ENCODE peak calls at places on chromosomes 5 and 9, in nine cellular contexts. One of them, this sample, is unnamed.

GRCh38 chr5:116046261-116046660 is 14.0 kb downstream of the ARL14EPL start:
- DNase-seq in IMR-90: no peak
- DNase-seq in uterus: no peak
- DNase-seq in neuronal stem cell: no peak
- DNase-seq in esophagus squamous epithelium: no peak
- DNase-seq in sigmoid colon: no peak
- DNase-seq in pancreas: no peak
- DNase-seq in Panc1: no peak
- DNase-seq in ovary: no peak
- DNase-seq in this sample: no peak

GRCh38 chr5:180803181-180804128 is 849 bp upstream of the MGAT1 start:
- DNase-seq in IMR-90: no peak
- DNase-seq in uterus: peak; percentile 45
- DNase-seq in neuronal stem cell: peak; percentile 48
- DNase-seq in esophagus squamous epithelium: peak; percentile 76
- DNase-seq in sigmoid colon: peak; percentile 82
- DNase-seq in pancreas: no peak
- DNase-seq in Panc1: no peak
- DNase-seq in ovary: peak; percentile 54
- DNase-seq in this sample: peak; percentile 91

GRCh38 chr9:97362777-97363545 is 48.9 kb upstream of the TDRD7 start:
- DNase-seq in IMR-90: no peak
- DNase-seq in uterus: no peak
- DNase-seq in neuronal stem cell: no peak
- DNase-seq in esophagus squamous epithelium: no peak
- DNase-seq in sigmoid colon: no peak
- DNase-seq in pancreas: no peak
- DNase-seq in Panc1: no peak
- DNase-seq in ovary: no peak
- DNase-seq in this sample: no peak

GRCh38 chr5:139368613-139369012 is 14.5 kb downstream of the SLC23A1 start:
- DNase-seq in IMR-90: peak; percentile 29
- DNase-seq in uterus: no peak
- DNase-seq in neuronal stem cell: no peak
- DNase-seq in esophagus squamous epithelium: no peak
- DNase-seq in sigmoid colon: no peak
- DNase-seq in pancreas: no peak
- DNase-seq in Panc1: no peak
- DNase-seq in ovary: no peak
- DNase-seq in this sample: no peak

GRCh38 chr9:95508242-95508967 is 8.4 kb downstream of the PTCH1 start:
- DNase-seq in IMR-90: no peak
- DNase-seq in uterus: no peak
- DNase-seq in neuronal stem cell: no peak
- DNase-seq in esophagus squamous epithelium: no peak
- DNase-seq in sigmoid colon: no peak
- DNase-seq in pancreas: peak; percentile 35
- DNase-seq in Panc1: no peak
- DNase-seq in ovary: no peak
- DNase-seq in this sample: peak; percentile 73

GRCh38 chr9:36625006-36625600 is 52.4 kb downstream of the MELK start:
- DNase-seq in IMR-90: peak; percentile 90
- DNase-seq in uterus: no peak
- DNase-seq in neuronal stem cell: no peak
- DNase-seq in esophagus squamous epithelium: no peak
- DNase-seq in sigmoid colon: peak; percentile 74
- DNase-seq in pancreas: peak; percentile 80
- DNase-seq in Panc1: no peak
- DNase-seq in ovary: peak; percentile 80
- DNase-seq in this sample: no peak

GRCh38 chr5:71719092-71719964 is at the start of gene CARTPT:
- DNase-seq in IMR-90: peak; percentile 6
- DNase-seq in uterus: no peak
- DNase-seq in neuronal stem cell: peak; percentile 63
- DNase-seq in esophagus squamous epithelium: no peak
- DNase-seq in sigmoid colon: no peak
- DNase-seq in pancreas: no peak
- DNase-seq in Panc1: no peak
- DNase-seq in ovary: no peak
- DNase-seq in this sample: no peak

GRCh38 chr9:112790231-112790774 is 39.7 kb downstream of the SNX30 start:
- DNase-seq in IMR-90: no peak
- DNase-seq in uterus: no peak
- DNase-seq in neuronal stem cell: no peak
- DNase-seq in esophagus squamous epithelium: no peak
- DNase-seq in sigmoid colon: no peak
- DNase-seq in pancreas: no peak
- DNase-seq in Panc1: no peak
- DNase-seq in ovary: no peak
- DNase-seq in this sample: no peak

GRCh38 chr9:91884746-91885687 is 65.0 kb downstream of the ROR2 start:
- DNase-seq in IMR-90: peak; percentile 55
- DNase-seq in uterus: no peak
- DNase-seq in neuronal stem cell: peak; percentile 81
- DNase-seq in esophagus squamous epithelium: no peak
- DNase-seq in sigmoid colon: no peak
- DNase-seq in pancreas: no peak
- DNase-seq in Panc1: no peak
- DNase-seq in ovary: no peak
- DNase-seq in this sample: no peak

GRCh38 chr9:108022246-108022935 is 532.8 kb upstream of the KLF4 start:
- DNase-seq in IMR-90: no peak
- DNase-seq in uterus: no peak
- DNase-seq in neuronal stem cell: no peak
- DNase-seq in esophagus squamous epithelium: no peak
- DNase-seq in sigmoid colon: no peak
- DNase-seq in pancreas: no peak
- DNase-seq in Panc1: no peak
- DNase-seq in ovary: no peak
- DNase-seq in this sample: no peak

GRCh38 chr9:129656795-129657390 is 8.6 kb upstream of the PRRX2 start:
- DNase-seq in IMR-90: peak; percentile 85
- DNase-seq in uterus: no peak
- DNase-seq in neuronal stem cell: no peak
- DNase-seq in esophagus squamous epithelium: no peak
- DNase-seq in sigmoid colon: no peak
- DNase-seq in pancreas: no peak
- DNase-seq in Panc1: peak; percentile 53
- DNase-seq in ovary: no peak
- DNase-seq in this sample: no peak

GRCh38 chr5:163607256-163607655 is 101.8 kb downstream of the MAT2B start:
- DNase-seq in IMR-90: no peak
- DNase-seq in uterus: no peak
- DNase-seq in neuronal stem cell: no peak
- DNase-seq in esophagus squamous epithelium: no peak
- DNase-seq in sigmoid colon: no peak
- DNase-seq in pancreas: no peak
- DNase-seq in Panc1: no peak
- DNase-seq in ovary: no peak
- DNase-seq in this sample: no peak

GRCh38 chr5:180860273-180860886 is 696 bp downstream of the ZFP62 start:
- DNase-seq in IMR-90: no peak
- DNase-seq in uterus: no peak
- DNase-seq in neuronal stem cell: no peak
- DNase-seq in esophagus squamous epithelium: no peak
- DNase-seq in sigmoid colon: no peak
- DNase-seq in pancreas: no peak
- DNase-seq in Panc1: no peak
- DNase-seq in ovary: no peak
- DNase-seq in this sample: no peak

GRCh38 chr5:17808566-17808965 is 174.3 kb downstream of the TAF11L14 start:
- DNase-seq in IMR-90: no peak
- DNase-seq in uterus: no peak
- DNase-seq in neuronal stem cell: no peak
- DNase-seq in esophagus squamous epithelium: no peak
- DNase-seq in sigmoid colon: no peak
- DNase-seq in pancreas: no peak
- DNase-seq in Panc1: no peak
- DNase-seq in ovary: no peak
- DNase-seq in this sample: no peak

DNA sequence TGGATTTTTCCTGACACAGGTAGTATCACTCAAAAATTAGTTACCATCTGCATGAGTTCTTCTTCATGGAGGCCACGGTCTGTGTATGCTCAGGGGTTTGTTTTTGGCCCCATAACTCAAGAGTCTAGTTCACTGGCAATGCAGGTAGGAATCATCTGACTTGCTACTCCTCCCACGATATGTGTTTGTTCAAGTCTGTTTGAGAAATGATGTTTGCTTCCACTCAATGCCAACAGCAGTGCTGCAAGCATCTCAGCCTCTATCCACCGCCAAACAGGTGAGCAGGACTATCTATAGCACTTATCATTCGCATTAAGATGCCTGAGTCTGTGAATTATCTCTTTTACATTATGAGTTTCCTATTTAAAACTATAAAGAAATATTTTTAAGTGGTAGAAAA is 264.8 kb upstream of the PTGER4 start:
- DNase-seq in IMR-90: no peak
- DNase-seq in uterus: no peak
- DNase-seq in neuronal stem cell: no peak
- DNase-seq in esophagus squamous epithelium: no peak
- DNase-seq in sigmoid colon: no peak
- DNase-seq in pancreas: no peak
- DNase-seq in Panc1: no peak
- DNase-seq in ovary: no peak
- DNase-seq in this sample: no peak
- H3K4me3 ChIP-seq in IMR-90: no peak overlapping the region
- H3K4me3 ChIP-seq in uterus: no peak overlapping the region
- H3K4me3 ChIP-seq in neuronal stem cell: no peak overlapping the region
- H3K4me3 ChIP-seq in esophagus squamous epithelium: no peak overlapping the region
- H3K4me3 ChIP-seq in sigmoid colon: no peak overlapping the region
- H3K4me3 ChIP-seq in pancreas: no peak overlapping the region
- H3K4me3 ChIP-seq in Panc1: no peak overlapping the region
- H3K4me3 ChIP-seq in ovary: no peak overlapping the region
- H3K4me3 ChIP-seq in this sample: no peak overlapping the region

GRCh38 chr5:80216753-80217596 is 38.9 kb downstream of the SERINC5 start:
- DNase-seq in IMR-90: no peak
- DNase-seq in uterus: no peak
- DNase-seq in neuronal stem cell: no peak
- DNase-seq in esophagus squamous epithelium: no peak
- DNase-seq in sigmoid colon: peak; percentile 89
- DNase-seq in pancreas: peak; percentile 76
- DNase-seq in Panc1: no peak
- DNase-seq in ovary: no peak
- DNase-seq in this sample: peak; percentile 89

GRCh38 chr5:80215523-80215922 is 40.3 kb downstream of the SERINC5 start:
- DNase-seq in IMR-90: no peak
- DNase-seq in uterus: no peak
- DNase-seq in neuronal stem cell: no peak
- DNase-seq in esophagus squamous epithelium: no peak
- DNase-seq in sigmoid colon: no peak
- DNase-seq in pancreas: no peak
- DNase-seq in Panc1: no peak
- DNase-seq in ovary: no peak
- DNase-seq in this sample: no peak

GRCh38 chr5:80213467-80213866 is 42.4 kb downstream of the SERINC5 start:
- DNase-seq in IMR-90: no peak
- DNase-seq in uterus: no peak
- DNase-seq in neuronal stem cell: no peak
- DNase-seq in esophagus squamous epithelium: no peak
- DNase-seq in sigmoid colon: no peak
- DNase-seq in pancreas: no peak
- DNase-seq in Panc1: no peak
- DNase-seq in ovary: no peak
- DNase-seq in this sample: no peak

GRCh38 chr5:80217667-80218066 is 38.2 kb downstream of the SERINC5 start:
- DNase-seq in IMR-90: no peak
- DNase-seq in uterus: no peak
- DNase-seq in neuronal stem cell: no peak
- DNase-seq in esophagus squamous epithelium: no peak
- DNase-seq in sigmoid colon: no peak
- DNase-seq in pancreas: no peak
- DNase-seq in Panc1: no peak
- DNase-seq in ovary: no peak
- DNase-seq in this sample: no peak

DNA sequence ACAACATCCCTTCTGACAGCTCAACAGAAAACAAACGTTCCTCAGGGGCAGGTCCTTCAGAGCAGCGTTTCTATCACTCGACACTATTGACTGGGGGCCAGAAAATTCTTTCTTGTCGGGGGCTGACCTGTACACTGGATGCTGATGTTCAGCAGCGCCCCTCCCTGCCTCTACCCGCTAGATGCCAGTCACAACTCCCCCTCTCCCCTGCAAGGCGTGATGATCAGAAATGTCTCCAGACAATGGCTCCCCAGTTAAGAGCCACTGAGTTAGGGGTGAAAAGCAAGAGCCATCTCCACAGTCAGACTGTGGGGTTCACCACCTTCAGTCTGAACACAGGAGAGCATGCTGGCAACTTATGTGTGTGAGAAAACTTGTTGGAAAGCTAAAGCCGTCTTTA is 39.8 kb downstream of the SERINC5 start:
- DNase-seq in IMR-90: no peak
- DNase-seq in uterus: no peak
- DNase-seq in neuronal stem cell: no peak
- DNase-seq in esophagus squamous epithelium: no peak
- DNase-seq in sigmoid colon: no peak
- DNase-seq in pancreas: no peak
- DNase-seq in Panc1: no peak
- DNase-seq in ovary: no peak
- DNase-seq in this sample: no peak
- H3K27ac ChIP-seq in IMR-90: no peak overlapping the region
- H3K27ac ChIP-seq in uterus: no peak overlapping the region
- H3K27ac ChIP-seq in neuronal stem cell: no peak overlapping the region
- H3K27ac ChIP-seq in esophagus squamous epithelium: no peak overlapping the region
- H3K27ac ChIP-seq in sigmoid colon: no peak overlapping the region
- H3K27ac ChIP-seq in pancreas: no peak overlapping the region
- H3K27ac ChIP-seq in Panc1: peak overlapping the region; percentile 19
- H3K27ac ChIP-seq in ovary: no peak overlapping the region
- H3K27ac ChIP-seq in this sample: no peak overlapping the region

GRCh38 chr9:127927457-127928231 is 2.9 kb downstream of the PIP5KL1 start:
- DNase-seq in IMR-90: no peak
- DNase-seq in uterus: no peak
- DNase-seq in neuronal stem cell: no peak
- DNase-seq in esophagus squamous epithelium: no peak
- DNase-seq in sigmoid colon: no peak
- DNase-seq in pancreas: peak; percentile 76
- DNase-seq in Panc1: no peak
- DNase-seq in ovary: peak; percentile 32
- DNase-seq in this sample: peak; percentile 90
- H3K4me3 ChIP-seq in IMR-90: no peak overlapping the region
- H3K4me3 ChIP-seq in uterus: no peak overlapping the region
- H3K4me3 ChIP-seq in neuronal stem cell: peak overlapping the region; percentile 68
- H3K4me3 ChIP-seq in esophagus squamous epithelium: peak overlapping the region; percentile 54
- H3K4me3 ChIP-seq in sigmoid colon: no peak overlapping the region
- H3K4me3 ChIP-seq in pancreas: no peak overlapping the region
- H3K4me3 ChIP-seq in Panc1: no peak overlapping the region
- H3K4me3 ChIP-seq in ovary: no peak overlapping the region
- H3K4me3 ChIP-seq in this sample: peak overlapping the region; percentile 43

GRCh38 chr5:98341038-98341710 is 432.3 kb upstream of the RGMB start:
- DNase-seq in IMR-90: peak; percentile 99
- DNase-seq in uterus: no peak
- DNase-seq in neuronal stem cell: no peak
- DNase-seq in esophagus squamous epithelium: no peak
- DNase-seq in sigmoid colon: no peak
- DNase-seq in pancreas: no peak
- DNase-seq in Panc1: no peak
- DNase-seq in ovary: no peak
- DNase-seq in this sample: no peak

GRCh38 chr5:98339141-98339848 is 434.2 kb upstream of the RGMB start:
- DNase-seq in IMR-90: no peak
- DNase-seq in uterus: no peak
- DNase-seq in neuronal stem cell: no peak
- DNase-seq in esophagus squamous epithelium: no peak
- DNase-seq in sigmoid colon: peak; percentile 60
- DNase-seq in pancreas: no peak
- DNase-seq in Panc1: no peak
- DNase-seq in ovary: no peak
- DNase-seq in this sample: no peak

GRCh38 chr5:98341711-98342042 is 431.8 kb upstream of the RGMB start:
- DNase-seq in IMR-90: peak; percentile 48
- DNase-seq in uterus: no peak
- DNase-seq in neuronal stem cell: no peak
- DNase-seq in esophagus squamous epithelium: no peak
- DNase-seq in sigmoid colon: no peak
- DNase-seq in pancreas: no peak
- DNase-seq in Panc1: no peak
- DNase-seq in ovary: no peak
- DNase-seq in this sample: no peak
- H3K27ac ChIP-seq in IMR-90: peak overlapping the region; percentile 72
- H3K27ac ChIP-seq in uterus: no peak overlapping the region
- H3K27ac ChIP-seq in neuronal stem cell: no peak overlapping the region
- H3K27ac ChIP-seq in esophagus squamous epithelium: no peak overlapping the region
- H3K27ac ChIP-seq in sigmoid colon: no peak overlapping the region
- H3K27ac ChIP-seq in pancreas: no peak overlapping the region
- H3K27ac ChIP-seq in Panc1: no peak overlapping the region
- H3K27ac ChIP-seq in ovary: no peak overlapping the region
- H3K27ac ChIP-seq in this sample: no peak overlapping the region

This sample was measured in upper lobe of right lung.